ENCODE peak calls at places on chromosome X, in six cellular contexts. F is spleen, L is GM12891, N is body of pancreas, I is HCT116, M is tibial nerve. E is an unnamed sample.

GRCh38 chrX:39907964-39908616 is 189.7 kb downstream of the BCOR start:
- DNase-seq in F (no peak), I (peak; percentile 53), L (no peak), N (peak; percentile 68), M (peak; percentile 24), E (no peak)

GRCh38 chrX:112760697-112761096 is 79.9 kb downstream of the AMOT start:
- DNase-seq in N (no peak), L (no peak), F (no peak), I (no peak), M (no peak), E (no peak)

GRCh38 chrX:49106930-49107329 is 16.6 kb downstream of the GPKOW start:
- DNase-seq in N (peak; percentile 30), F (no peak), M (no peak), I (no peak), L (no peak), E (peak; percentile 56)

GRCh38 chrX:133267621-133268020 is 49.5 kb upstream of the TFDP3 start:
- DNase-seq in I (no peak), M (no peak), L (no peak), N (no peak), F (no peak), E (no peak)

GRCh38 chrX:26649534-26649933 is 433.6 kb downstream of the MAGEB5 start:
- DNase-seq in I (peak; percentile 40), L (no peak), M (no peak), N (no peak), F (no peak), E (peak; percentile 17)

GRCh38 chrX:45154033-45154360 is 46.7 kb downstream of the DIPK2B start:
- DNase-seq in M (no peak), I (no peak), N (no peak), L (no peak), F (no peak), E (no peak)

GRCh38 chrX:100410083-100410590 is at the start of gene PCDH19:
- DNase-seq in F (peak; percentile 81), L (no peak), I (no peak), N (peak; percentile 59), M (peak; percentile 27), E (peak; percentile 2)

GRCh38 chrX:139204903-139205667 is 325.5 kb upstream of the F9 start:
- DNase-seq in M (no peak), L (peak; percentile 10), N (peak; percentile 65), I (no peak), F (peak; percentile 80), E (no peak)

GRCh38 chrX:13094374-13094773 is 50.0 kb upstream of the FAM9C start:
- DNase-seq in F (no peak), M (no peak), N (no peak), I (no peak), L (no peak), E (no peak)

GRCh38 chrX:103882999-103883398 is 50.9 kb upstream of the RAB9B start:
- DNase-seq in F (no peak), N (no peak), M (no peak), L (no peak), I (no peak), E (no peak)

GRCh38 chrX:63354484-63354883 is 3.4 kb upstream of the SPIN4 start:
- DNase-seq in N (no peak), L (no peak), M (no peak), I (no peak), F (no peak), E (no peak)

GRCh38 chrX:23720117-23720677 is 22.9 kb downstream of the ACOT9 start:
- DNase-seq in M (no peak), I (no peak), F (no peak), N (no peak), L (no peak), E (no peak)

GRCh38 chrX:56726609-56727008 is 2.4 kb upstream of the NBDY start:
- DNase-seq in L (no peak), F (no peak), I (no peak), M (no peak), N (peak; percentile 9), E (peak; percentile 48)

GRCh38 chrX:114065612-114066178 is 518.2 kb upstream of the HTR2C start:
- DNase-seq in I (no peak), N (no peak), F (no peak), M (no peak), L (no peak), E (peak; percentile 24)

GRCh38 chrX:72381439-72382198 is 75.9 kb upstream of the CITED1 start:
- DNase-seq in N (peak; percentile 7), L (no peak), F (no peak), I (no peak), M (no peak), E (no peak)

GRCh38 chrX:25853002-25853479 is 285.1 kb upstream of the MAGEB18 start:
- DNase-seq in F (no peak), N (no peak), L (no peak), M (no peak), I (no peak), E (no peak)

GRCh38 chrX:44503550-44503949 is 39.1 kb downstream of the FUNDC1 start:
- DNase-seq in M (no peak), I (no peak), N (no peak), L (no peak), F (no peak), E (no peak)

GRCh38 chrX:55522577-55523254 is 33.1 kb upstream of the USP51 start:
- DNase-seq in L (no peak), I (no peak), F (peak; percentile 43), M (no peak), N (no peak), E (no peak)

GRCh38 chrX:95346854-95347253 is 1337.8 kb upstream of the DIAPH2 start:
- DNase-seq in M (no peak), F (no peak), L (no peak), I (no peak), N (no peak), E (no peak)

GRCh38 chrX:39445336-39445735 is 644.1 kb downstream of the MID1IP1 start:
- DNase-seq in N (peak; percentile 36), M (no peak), I (no peak), F (no peak), L (no peak), E (peak; percentile 19)

GRCh38 chrX:18574591-18574990 is 97.3 kb downstream of the RS1 start:
- DNase-seq in N (no peak), F (no peak), M (peak; percentile 20), I (no peak), L (no peak), E (no peak)

GRCh38 chrX:114363346-114363745 is 220.5 kb upstream of the HTR2C start:
- DNase-seq in L (no peak), F (no peak), N (no peak), I (no peak), M (no peak), E (no peak)

GRCh38 chrX:79444694-79445093 is 77.6 kb upstream of the ITM2A start:
- DNase-seq in N (no peak), F (no peak), I (no peak), L (no peak), M (no peak), E (no peak)

DNA sequence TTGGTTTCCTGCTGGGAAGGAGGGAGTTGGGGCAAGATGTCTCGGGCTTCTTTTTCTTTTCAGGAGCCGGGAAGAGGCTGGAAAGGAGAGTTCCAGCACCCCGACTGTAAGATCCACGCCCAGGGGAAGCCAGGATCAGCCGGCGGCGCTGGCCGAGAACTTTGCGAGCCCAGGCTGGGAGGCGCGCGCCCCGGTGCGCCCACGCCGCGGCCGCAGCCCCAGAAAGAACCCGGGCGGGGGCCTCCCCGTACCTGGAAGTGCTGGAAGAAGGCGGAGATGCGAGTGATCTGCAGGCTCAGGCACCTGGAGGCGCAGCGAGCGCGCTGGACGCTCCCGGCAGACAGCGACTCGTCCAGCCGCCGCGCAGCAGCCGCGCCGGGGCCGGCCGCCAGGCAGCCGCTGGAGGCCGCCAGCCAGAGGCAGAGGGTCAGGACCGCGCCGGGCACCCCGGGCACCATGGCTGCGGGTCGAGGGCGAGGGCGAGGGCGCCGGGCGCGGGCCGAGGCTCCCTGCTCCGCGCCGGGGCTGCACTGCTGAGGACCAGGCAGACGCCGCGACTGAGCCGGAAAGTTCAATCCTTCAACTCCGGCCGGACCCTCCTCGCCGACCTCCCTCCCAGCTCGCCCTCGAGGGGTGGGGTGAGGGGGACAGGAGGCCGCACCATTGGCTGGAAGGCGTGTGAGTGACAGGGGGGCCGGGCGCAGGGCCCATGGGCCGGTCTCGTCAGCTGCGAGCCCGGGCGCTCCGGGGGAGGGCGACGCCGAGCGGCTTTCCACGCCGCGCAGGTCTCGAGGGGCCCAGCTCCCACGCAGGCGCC is at the start of gene ANOS1:
- DNase-seq in L (no peak), F (peak; percentile 75), M (peak; percentile 17), N (peak; percentile 45), I (no peak), E (no peak)
- TF ChIP-seq POLR2A in L (no peak), F (no peak), M (peak; percentile 44), N (no peak), I (no peak), E (no peak)

GRCh38 chrX:14875624-14876023 is 2.4 kb downstream of the MOSPD2 start:
- DNase-seq in F (no peak), M (no peak), I (no peak), N (no peak), L (no peak), E (no peak)

GRCh38 chrX:14872355-14872754 is 514 bp downstream of the FANCB start:
- DNase-seq in M (no peak), I (no peak), F (no peak), L (no peak), N (no peak), E (peak; percentile 33)

GRCh38 chrX:14873676-14874049 is 442 bp downstream of the MOSPD2 start:
- DNase-seq in I (no peak), N (no peak), M (no peak), L (no peak), F (no peak), E (no peak)

GRCh38 chrX:14871767-14872166 is 1.1 kb downstream of the FANCB start:
- DNase-seq in M (no peak), N (no peak), I (no peak), L (no peak), F (no peak), E (no peak)

DNA sequence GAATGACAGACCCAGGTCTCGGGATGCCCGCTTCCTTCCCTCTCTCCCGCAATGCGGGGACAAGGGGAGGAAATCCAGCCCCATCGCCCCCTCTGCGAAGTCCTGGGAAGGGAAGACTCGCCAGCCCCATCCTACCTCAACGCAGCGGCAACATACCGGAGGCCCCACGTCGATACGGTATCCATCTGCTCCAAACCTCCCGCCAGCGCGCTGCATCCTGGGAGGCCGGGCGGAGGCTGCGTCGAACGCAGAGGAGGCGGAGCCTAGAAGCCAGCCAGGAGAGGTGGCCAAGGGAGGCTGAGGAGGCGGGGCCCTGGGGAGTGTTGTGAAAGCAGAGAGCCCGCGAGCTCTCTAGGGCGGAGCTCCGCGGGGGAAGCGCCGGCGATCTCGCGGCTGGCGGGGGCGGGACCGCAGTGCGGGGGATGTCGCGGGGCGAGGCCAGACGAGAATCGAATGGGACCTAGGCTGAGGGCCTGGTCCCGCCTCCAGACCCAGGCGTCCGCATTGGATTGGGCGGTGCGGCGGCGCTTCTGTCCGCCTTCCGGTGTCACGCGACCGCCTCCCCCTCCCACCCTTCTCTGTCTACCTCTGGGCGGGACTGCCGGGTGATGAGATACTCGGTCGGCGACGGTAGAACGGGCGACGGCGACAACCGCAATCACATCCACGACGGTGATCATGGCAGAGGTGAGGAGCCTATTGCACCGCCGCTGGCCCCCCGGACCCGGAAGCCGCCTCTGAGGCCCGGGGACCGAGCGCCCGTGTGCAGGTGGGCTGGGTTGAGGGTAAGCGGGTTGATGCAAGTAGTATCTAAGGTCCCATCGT is at the start of the genes FANCB and MOSPD2:
- DNase-seq in L (peak; percentile 68), F (peak; percentile 98), M (peak; percentile 80), N (peak; percentile 95), I (peak; percentile 85), E (peak; percentile 95)
- TF ChIP-seq POLR2A in L (no peak), F (no peak), M (peak; percentile 43), N (peak; percentile 66), I (no peak), E (peak; percentile 74)

GRCh38 chrX:107825698-107826285 is at the start of gene MID2:
- DNase-seq in I (peak; percentile 29), L (peak; percentile 6), M (peak; percentile 25), N (peak; percentile 84), F (peak; percentile 80), E (peak; percentile 1)
- TF ChIP-seq POLR2A in I (no peak), L (no peak), M (peak; percentile 14), N (peak; percentile 43), F (no peak), E (no peak)

GRCh38 chrX:47560831-47561652 is at the start of gene ARAF:
- DNase-seq in I (peak; percentile 99), L (peak; percentile 71), F (peak; percentile 96), N (peak; percentile 97), M (peak; percentile 93), E (peak; percentile 98)
- TF ChIP-seq POLR2A in I (peak; percentile 33), L (peak; percentile 66), F (no peak), N (peak; percentile 64), M (peak; percentile 69), E (peak; percentile 81)